ENCODE peak calls at places on chromosomes 12 and 14, in ten cellular contexts. R is A549; T is activated T-helper 1 cell treated with Interleukin-2 at 50 U/mL for 16 hours; Z is lung microvascular endothelial cell; I is activated T-cell treated with anti-CD3 and anti-CD28 coated beads for 48 hours; X is mucosa of gallbladder; M is activated T-helper 9 cell treated with anti-CD3 and anti-CD28 coated beads, Interleukin-2, amount 50 U/mL, for 16 hours; G is cerebellar nuclear complex; B is GM04503; D is mammary epithelial cell. N is an unnamed sample.

GRCh38 chr14:106883218-106883692 is 1356.9 kb downstream of the TMEM121 start:
- DNase-seq in X (no peak), B (no peak), D (no peak), I (peak; percentile 72), R (peak; percentile 75), Z (peak; percentile 22), M (peak; percentile 10), G (no peak), T (no peak), N (no peak)

GRCh38 chr12:28618772-28619171 is 428.5 kb downstream of the CCDC91 start:
- DNase-seq in R (no peak), Z (peak; percentile 50), B (no peak), M (no peak), I (no peak), D (no peak), T (no peak), G (no peak), X (no peak), N (no peak)

GRCh38 chr12:68240975-68241374 is 12.4 kb downstream of the IL22 start:
- DNase-seq in R (no peak), Z (peak; percentile 76), T (peak; percentile 10), D (peak; percentile 25), I (peak; percentile 25), G (no peak), B (no peak), M (peak; percentile 25), X (peak; percentile 25), N (no peak)

GRCh38 chr12:118371354-118372282 is 1.1 kb downstream of the TAOK3 start:
- DNase-seq in T (no peak), X (no peak), R (peak; percentile 36), B (no peak), M (peak; percentile 4), Z (no peak), I (no peak), D (peak; percentile 31), G (no peak), N (no peak)

GRCh38 chr14:81710232-81710845 is 176.7 kb upstream of the SEL1L start:
- DNase-seq in X (peak; percentile 14), Z (peak; percentile 10), G (no peak), I (no peak), B (no peak), M (no peak), D (peak; percentile 20), R (peak; percentile 41), T (no peak), N (no peak)

GRCh38 chr14:36503771-36504741 is 16.0 kb downstream of the NKX2-1 start:
- DNase-seq in B (no peak), Z (no peak), I (no peak), R (no peak), G (no peak), D (no peak), T (no peak), X (no peak), M (no peak), N (peak; percentile 24)

GRCh38 chr14:94394594-94395305 is 6.3 kb upstream of the SERPINA1 start:
- DNase-seq in D (peak; percentile 47), R (no peak), M (no peak), X (peak; percentile 41), B (no peak), T (no peak), Z (no peak), G (no peak), I (peak; percentile 25), N (no peak)

GRCh38 chr14:71243697-71244096 is 336.4 kb downstream of the PCNX1 start:
- DNase-seq in Z (no peak), R (no peak), D (no peak), I (no peak), G (no peak), M (no peak), X (no peak), B (peak; percentile 88), T (no peak), N (no peak)

GRCh38 chr12:102093319-102093718 is 26.6 kb downstream of the NUP37 start:
- DNase-seq in G (no peak), D (no peak), T (no peak), Z (no peak), B (peak; percentile 12), M (no peak), R (no peak), I (no peak), X (no peak), N (no peak)

GRCh38 chr12:61291647-61292046 is 968.6 kb upstream of the USP15 start:
- DNase-seq in B (no peak), D (peak; percentile 59), Z (no peak), G (no peak), X (no peak), M (no peak), R (no peak), I (no peak), T (no peak), N (no peak)

GRCh38 chr14:28768549-28768870 is 1.9 kb downstream of the FOXG1 start:
- DNase-seq in G (no peak), B (no peak), M (no peak), D (no peak), X (no peak), Z (no peak), I (no peak), T (no peak), R (no peak), N (no peak)

GRCh38 chr12:78390920-78391319 is 473.7 kb upstream of the SYT1 start:
- DNase-seq in G (no peak), M (no peak), X (no peak), B (no peak), T (no peak), R (no peak), Z (no peak), I (no peak), D (no peak), N (no peak)

GRCh38 chr14:36293824-36294223 is 26.6 kb downstream of the MBIP start:
- DNase-seq in G (no peak), T (no peak), R (no peak), M (no peak), I (no peak), X (no peak), B (peak; percentile 34), D (no peak), Z (no peak), N (no peak)

GRCh38 chr12:87405918-87406317 is 623.3 kb downstream of the C12orf50 start:
- DNase-seq in R (no peak), X (no peak), G (no peak), M (no peak), D (peak; percentile 67), Z (no peak), B (no peak), T (no peak), I (no peak), N (no peak)

GRCh38 chr12:10182662-10183061 is 3.8 kb downstream of the TMEM52B start:
- DNase-seq in Z (no peak), X (no peak), D (peak; percentile 86), B (no peak), G (no peak), T (no peak), M (no peak), R (peak; percentile 44), I (no peak), N (no peak)

GRCh38 chr12:113961921-113962710 is 4.0 kb downstream of the RBM19 start:
- DNase-seq in R (peak; percentile 18), G (no peak), X (no peak), T (no peak), Z (peak; percentile 5), I (peak; percentile 35), M (no peak), D (peak; percentile 52), B (no peak), N (no peak)

GRCh38 chr12:33514893-33515292 is 75.3 kb upstream of the SYT10 start:
- DNase-seq in G (no peak), M (no peak), R (no peak), X (no peak), Z (no peak), B (no peak), T (no peak), D (no peak), I (no peak), N (no peak)

GRCh38 chr12:31214626-31215520 is 111.1 kb downstream of the SINHCAF start:
- DNase-seq in G (no peak), X (no peak), T (no peak), R (no peak), B (no peak), D (no peak), I (no peak), Z (no peak), M (no peak), N (no peak)

GRCh38 chr14:102645746-102646440 is 53.4 kb downstream of the RCOR1 start:
- DNase-seq in D (no peak), B (no peak), I (no peak), X (no peak), G (no peak), M (no peak), Z (no peak), T (no peak), R (no peak), N (no peak)